ENCODE peak calls at places on chromosomes 7 and 10, in four cellular contexts. D is HepG2, E is GM12878, S is K562. F is an unnamed sample.
A peak's percentile ranks its signal among the peaks of the same experiment; 100 is the strongest.

GRCh38 chr7:2230226-2230625 is 2.5 kb downstream of the MAD1L1 start:
- DNase-seq in D (no peak), E (no peak), S (no peak), F (no peak)

GRCh38 chr10:48652344-48652743 is 32.3 kb upstream of the WDFY4 start:
- DNase-seq in S (no peak), D (no peak), E (no peak), F (no peak)

GRCh38 chr10:94042001-94042813 is 48.5 kb downstream of the PLCE1 start:
- DNase-seq in E (peak; percentile 7), S (no peak), D (no peak), F (peak; percentile 75)

GRCh38 chr7:78912781-78913180 is 540.7 kb downstream of the MAGI2 start:
- DNase-seq in D (no peak), S (no peak), E (no peak), F (no peak)

GRCh38 chr10:63542835-63543575 is 21.8 kb downstream of the REEP3 start:
- DNase-seq in D (no peak), E (no peak), S (no peak), F (peak; percentile 30)

GRCh38 chr7:105764506-105764905 is 111.9 kb downstream of the ATXN7L1 start:
- DNase-seq in E (no peak), S (no peak), D (no peak), F (no peak)

GRCh38 chr10:68087338-68088029 is 12.4 kb upstream of the HERC4 start:
- DNase-seq in E (no peak), S (no peak), D (no peak), F (peak; percentile 36)

GRCh38 chr7:8938036-8938435 is 504.6 kb downstream of the NXPH1 start:
- DNase-seq in E (no peak), S (no peak), D (no peak), F (no peak)

GRCh38 chr7:113410791-113411190 is 292.4 kb upstream of the SMIM30 start:
- DNase-seq in D (no peak), E (no peak), S (no peak), F (no peak)

GRCh38 chr7:150444674-150445365 is 5.6 kb upstream of the GIMAP8 start:
- DNase-seq in D (no peak), E (no peak), S (no peak), F (no peak)

GRCh38 chr10:85139124-85139523 is 810.7 kb downstream of the CCSER2 start:
- DNase-seq in S (no peak), E (no peak), D (no peak), F (no peak)

GRCh38 chr10:4623200-4623599 is 202.8 kb upstream of the AKR1E2 start:
- DNase-seq in D (no peak), E (no peak), S (no peak), F (no peak)

GRCh38 chr7:39238209-39238869 is 260.6 kb downstream of the POU6F2 start:
- DNase-seq in S (peak; percentile 10), E (no peak), D (no peak), F (no peak)

GRCh38 chr10:69750726-69751125 is 51.0 kb upstream of the COL13A1 start:
- DNase-seq in S (no peak), D (no peak), E (no peak), F (no peak)

GRCh38 chr7:80900583-80901576 is 18.0 kb downstream of the SEMA3C start:
- DNase-seq in S (no peak), D (no peak), E (no peak), F (no peak)

GRCh38 chr7:149031353-149031910 is 3.1 kb upstream of the PDIA4 start:
- DNase-seq in E (no peak), S (no peak), D (no peak), F (no peak)

GRCh38 chr10:43114743-43115611 is 23.3 kb upstream of the CSGALNACT2 start:
- DNase-seq in E (no peak), S (no peak), D (no peak), F (no peak)

GRCh38 chr10:69222157-69223027 is 2.3 kb downstream of the HKDC1 start:
- DNase-seq in E (peak; percentile 88), S (peak; percentile 93), D (peak; percentile 62), F (peak; percentile 66)

GRCh38 chr10:86360657-86361056 is 5.9 kb downstream of the GRID1 start:
- DNase-seq in S (no peak), E (no peak), D (no peak), F (no peak)

GRCh38 chr10:132306951-132307751 is 599 bp downstream of the STK32C start:
- DNase-seq in E (no peak), D (peak; percentile 57), S (no peak), F (peak; percentile 56)

GRCh38 chr7:121024568-121025055 is 36.1 kb downstream of the CPED1 start:
- DNase-seq in S (no peak), D (no peak), E (no peak), F (no peak)

GRCh38 chr10:118590334-118590733 is 5.1 kb downstream of the PRLHR start:
- DNase-seq in D (no peak), E (no peak), S (no peak), F (no peak)
- TF ChIP-seq POLR2AphosphoS2 in D (no peak), E (no peak), S (no peak), F (no peak)

DNA sequence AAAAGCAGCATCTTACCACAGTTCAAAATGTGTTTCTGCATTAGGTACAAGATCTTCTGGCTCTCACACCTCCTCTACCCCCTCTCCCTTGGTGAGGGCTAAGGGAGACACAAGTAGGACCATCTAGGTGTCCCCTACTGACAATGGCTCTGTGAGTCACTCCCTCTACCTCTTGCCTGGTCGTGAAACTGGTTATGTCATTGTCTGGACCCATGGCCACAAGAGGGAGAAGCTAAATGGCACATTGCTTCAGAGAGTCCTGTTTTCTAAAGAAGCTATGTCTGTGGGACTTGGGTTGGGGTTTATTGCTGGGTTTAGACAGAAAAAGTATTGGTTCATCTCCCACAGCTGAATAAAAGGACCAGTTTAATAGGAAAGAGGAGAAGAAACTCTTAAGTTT is 4.0 kb upstream of the PLXNA4 start:
- DNase-seq in D (peak; percentile 10), E (no peak), S (peak; percentile 8), F (peak; percentile 32)
- TF ChIP-seq POLR2AphosphoS2 in D (no peak), E (no peak), S (no peak), F (no peak)

GRCh38 chr10:61832866-61833481 is 68.5 kb upstream of the ARID5B start:
- DNase-seq in E (no peak), D (no peak), S (no peak), F (no peak)

GRCh38 chr10:61830846-61831273 is 70.6 kb upstream of the ARID5B start:
- DNase-seq in D (peak; percentile 42), E (no peak), S (peak; percentile 91), F (no peak)

GRCh38 chr10:61828034-61828433 is 73.5 kb upstream of the ARID5B start:
- DNase-seq in S (no peak), D (no peak), E (no peak), F (no peak)

GRCh38 chr10:61828788-61829187 is 72.7 kb upstream of the ARID5B start:
- DNase-seq in E (no peak), D (no peak), S (no peak), F (no peak)

DNA sequence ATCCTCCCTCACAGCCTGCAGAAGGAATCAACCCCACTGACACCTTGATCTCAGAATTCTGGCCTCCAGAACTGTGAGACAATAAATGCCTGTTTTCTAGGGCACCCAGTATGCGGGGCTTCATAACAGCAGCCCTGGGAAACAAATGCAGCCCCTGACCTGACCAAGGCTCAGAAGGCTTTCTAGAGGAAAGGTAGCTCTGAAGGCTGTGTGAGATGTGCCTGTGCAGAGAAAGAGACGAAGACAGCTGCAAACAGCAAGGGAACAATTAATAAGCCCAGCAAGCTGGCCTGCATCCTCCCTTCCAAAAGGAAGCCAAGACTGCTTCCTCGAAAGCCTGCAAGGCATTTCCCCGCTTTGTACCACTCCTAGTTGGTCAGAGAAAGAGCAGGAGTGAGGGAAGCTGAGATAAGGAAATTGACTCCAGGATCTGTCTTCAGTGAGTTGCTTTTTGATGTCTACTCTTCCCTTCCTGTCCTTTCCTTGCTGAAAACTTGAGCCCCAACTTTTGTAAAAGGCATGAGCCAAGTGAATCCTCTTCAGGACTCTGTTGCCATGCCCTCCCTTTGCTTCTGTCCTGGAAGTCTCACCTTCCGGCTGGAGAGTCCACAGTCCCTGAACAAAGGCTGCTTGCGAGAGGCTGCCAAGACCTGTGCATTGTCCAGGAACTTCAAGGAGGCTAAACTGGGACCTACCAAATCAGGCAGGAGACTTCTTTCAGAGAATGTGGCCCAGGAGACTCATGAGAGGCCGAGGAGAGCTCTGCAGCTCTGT is 71.2 kb upstream of the ARID5B start:
- DNase-seq in E (no peak), D (no peak), S (peak; percentile 59), F (no peak)
- TF ChIP-seq POLR2AphosphoS2 in E (no peak), D (no peak), S (no peak), F (no peak)

GRCh38 chr7:55377162-55377810 is 12.1 kb downstream of the LANCL2 start:
- DNase-seq in D (no peak), S (no peak), E (no peak), F (no peak)

GRCh38 chr7:55375237-55375636 is 10.1 kb downstream of the LANCL2 start:
- DNase-seq in S (no peak), D (no peak), E (no peak), F (no peak)

GRCh38 chr7:55369427-55369826 is 4.3 kb downstream of the LANCL2 start:
- DNase-seq in S (no peak), D (no peak), E (no peak), F (no peak)

GRCh38 chr7:55370001-55370400 is 4.9 kb downstream of the LANCL2 start:
- DNase-seq in D (no peak), S (no peak), E (no peak), F (no peak)

GRCh38 chr7:55374213-55374612 is 9.1 kb downstream of the LANCL2 start:
- DNase-seq in S (no peak), E (no peak), D (no peak), F (no peak)
- TF ChIP-seq POLR2AphosphoS2 in S (no peak), E (no peak), D (no peak), F (no peak)

GRCh38 chr7:63024446-63024845 is 974.2 kb upstream of the ZNF722 start:
- DNase-seq in D (no peak), S (no peak), E (no peak), F (no peak)
- TF ChIP-seq POLR2AphosphoS2 in D (no peak), S (no peak), E (no peak), F (no peak)

GRCh38 chr7:129748710-129749109 is 137.2 kb downstream of the NRF1 start:
- DNase-seq in D (no peak), E (no peak), S (no peak), F (no peak)
- TF ChIP-seq POLR2AphosphoS2 in D (no peak), E (no peak), S (no peak), F (no peak)

DNA sequence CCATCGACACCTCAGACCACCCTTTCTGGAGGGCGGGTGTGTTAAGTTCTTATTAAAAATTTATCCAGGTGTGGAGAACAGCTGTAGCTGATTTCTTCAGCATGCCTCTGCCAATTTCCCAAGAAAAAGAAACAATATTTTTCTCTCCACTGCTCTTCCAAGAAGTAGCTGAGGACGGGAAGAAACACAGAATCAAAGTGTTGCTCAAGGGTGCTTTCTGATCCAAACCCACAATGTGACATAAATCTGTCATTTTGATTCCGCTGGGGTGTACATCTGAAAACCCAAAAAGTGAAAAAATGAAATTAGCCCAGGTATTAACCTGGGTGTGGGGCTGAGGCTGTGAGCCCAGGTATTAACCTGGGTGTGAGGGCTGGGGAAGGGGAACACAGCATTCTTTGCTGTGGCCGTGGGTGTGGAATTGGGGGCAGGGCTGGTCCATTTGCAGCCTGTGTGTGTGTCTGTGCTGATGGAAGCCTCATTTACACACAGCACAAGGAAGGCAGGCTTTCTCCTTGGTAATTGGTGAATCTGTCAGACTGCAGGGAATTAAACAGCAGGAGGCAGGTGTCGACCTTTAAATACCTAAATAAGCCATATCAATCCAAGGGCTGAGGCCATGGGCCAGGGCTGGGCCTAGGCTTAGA is 48.4 kb upstream of the CCDC3 start:
- DNase-seq in E (no peak), S (no peak), D (no peak), F (no peak)
- TF ChIP-seq POLR2AphosphoS2 in E (no peak), S (no peak), D (no peak), F (no peak)

GRCh38 chr7:537911-538634 is 18.4 kb upstream of the PDGFA start:
- DNase-seq in E (no peak), S (no peak), D (peak; percentile 81), F (peak; percentile 96)
- TF ChIP-seq POLR2AphosphoS2 in E (no peak), S (no peak), D (no peak), F (no peak)

F was measured in A549.